ENCODE peak calls at places on chromosomes 2 and 18, in ten cellular contexts. One of them, this sample, is unnamed.

GRCh38 chr18:63213331-63213900 is 106.2 kb downstream of the BCL2 start:
- DNase-seq in sigmoid colon: no peak
- DNase-seq in vagina: no peak
- DNase-seq in lower leg skin: no peak
- DNase-seq in transverse colon: no peak
- DNase-seq in A549: no peak
- DNase-seq in HepG2: no peak
- DNase-seq in body of pancreas: no peak
- DNase-seq in H54: no peak
- DNase-seq in heart left ventricle: no peak
- DNase-seq in this sample: peak; percentile 54

GRCh38 chr2:186757009-186757408 is 63.1 kb downstream of the FAM171B start:
- DNase-seq in sigmoid colon: no peak
- DNase-seq in vagina: no peak
- DNase-seq in body of pancreas: no peak
- DNase-seq in lower leg skin: no peak
- DNase-seq in heart left ventricle: no peak
- DNase-seq in transverse colon: no peak
- DNase-seq in HepG2: no peak
- DNase-seq in H54: no peak
- DNase-seq in A549: no peak
- DNase-seq in this sample: no peak

GRCh38 chr2:134206573-134206972 is 47.3 kb upstream of the MGAT5 start:
- DNase-seq in HepG2: no peak
- DNase-seq in sigmoid colon: no peak
- DNase-seq in lower leg skin: no peak
- DNase-seq in body of pancreas: peak; percentile 44
- DNase-seq in vagina: no peak
- DNase-seq in A549: no peak
- DNase-seq in transverse colon: no peak
- DNase-seq in heart left ventricle: no peak
- DNase-seq in H54: peak; percentile 12
- DNase-seq in this sample: no peak

GRCh38 chr2:136932700-136933099 is 167.4 kb downstream of the THSD7B start:
- DNase-seq in A549: peak; percentile 13
- DNase-seq in sigmoid colon: no peak
- DNase-seq in lower leg skin: no peak
- DNase-seq in heart left ventricle: no peak
- DNase-seq in HepG2: peak; percentile 30
- DNase-seq in transverse colon: no peak
- DNase-seq in body of pancreas: no peak
- DNase-seq in vagina: no peak
- DNase-seq in H54: peak; percentile 2
- DNase-seq in this sample: peak; percentile 17

GRCh38 chr18:10379511-10379910 is 74.9 kb upstream of the APCDD1 start:
- DNase-seq in body of pancreas: no peak
- DNase-seq in A549: no peak
- DNase-seq in H54: no peak
- DNase-seq in lower leg skin: no peak
- DNase-seq in sigmoid colon: no peak
- DNase-seq in vagina: no peak
- DNase-seq in heart left ventricle: no peak
- DNase-seq in transverse colon: no peak
- DNase-seq in HepG2: no peak
- DNase-seq in this sample: no peak

GRCh38 chr2:175837046-175837445 is 165.0 kb downstream of the LNPK start:
- DNase-seq in lower leg skin: peak; percentile 23
- DNase-seq in heart left ventricle: no peak
- DNase-seq in A549: no peak
- DNase-seq in vagina: no peak
- DNase-seq in transverse colon: no peak
- DNase-seq in HepG2: no peak
- DNase-seq in body of pancreas: no peak
- DNase-seq in sigmoid colon: no peak
- DNase-seq in H54: peak; percentile 45
- DNase-seq in this sample: no peak

GRCh38 chr2:234490239-234491074 is 6.4 kb downstream of the ARL4C start:
- DNase-seq in H54: no peak
- DNase-seq in body of pancreas: no peak
- DNase-seq in lower leg skin: no peak
- DNase-seq in heart left ventricle: no peak
- DNase-seq in vagina: no peak
- DNase-seq in transverse colon: no peak
- DNase-seq in sigmoid colon: no peak
- DNase-seq in A549: no peak
- DNase-seq in HepG2: no peak
- DNase-seq in this sample: no peak

GRCh38 chr2:168470188-168470879 is 14.3 kb downstream of the CERS6 start:
- DNase-seq in sigmoid colon: no peak
- DNase-seq in lower leg skin: no peak
- DNase-seq in HepG2: no peak
- DNase-seq in transverse colon: no peak
- DNase-seq in A549: no peak
- DNase-seq in heart left ventricle: no peak
- DNase-seq in H54: no peak
- DNase-seq in body of pancreas: no peak
- DNase-seq in vagina: no peak
- DNase-seq in this sample: no peak

GRCh38 chr2:86788881-86789686 is 1.6 kb downstream of the CD8A start:
- DNase-seq in HepG2: no peak
- DNase-seq in A549: peak; percentile 13
- DNase-seq in lower leg skin: no peak
- DNase-seq in heart left ventricle: no peak
- DNase-seq in body of pancreas: no peak
- DNase-seq in transverse colon: no peak
- DNase-seq in H54: no peak
- DNase-seq in sigmoid colon: no peak
- DNase-seq in vagina: no peak
- DNase-seq in this sample: peak; percentile 14

GRCh38 chr18:7626922-7627440 is 59.9 kb downstream of the PTPRM start:
- DNase-seq in vagina: no peak
- DNase-seq in body of pancreas: no peak
- DNase-seq in transverse colon: no peak
- DNase-seq in heart left ventricle: no peak
- DNase-seq in HepG2: peak; percentile 93
- DNase-seq in sigmoid colon: no peak
- DNase-seq in lower leg skin: no peak
- DNase-seq in H54: peak; percentile 62
- DNase-seq in A549: peak; percentile 66
- DNase-seq in this sample: no peak

GRCh38 chr2:101706819-101707177 is 9.3 kb downstream of the MAP4K4 start:
- DNase-seq in heart left ventricle: no peak
- DNase-seq in HepG2: no peak
- DNase-seq in body of pancreas: no peak
- DNase-seq in A549: no peak
- DNase-seq in sigmoid colon: no peak
- DNase-seq in vagina: no peak
- DNase-seq in transverse colon: no peak
- DNase-seq in H54: no peak
- DNase-seq in lower leg skin: no peak
- DNase-seq in this sample: no peak

GRCh38 chr18:44520981-44521672 is 159.6 kb upstream of the SETBP1 start:
- DNase-seq in lower leg skin: no peak
- DNase-seq in HepG2: no peak
- DNase-seq in transverse colon: no peak
- DNase-seq in vagina: no peak
- DNase-seq in heart left ventricle: no peak
- DNase-seq in H54: no peak
- DNase-seq in sigmoid colon: no peak
- DNase-seq in body of pancreas: no peak
- DNase-seq in A549: no peak
- DNase-seq in this sample: no peak

GRCh38 chr18:40851014-40851429 is 1104.0 kb upstream of the PIK3C3 start:
- DNase-seq in lower leg skin: no peak
- DNase-seq in transverse colon: no peak
- DNase-seq in A549: no peak
- DNase-seq in HepG2: no peak
- DNase-seq in heart left ventricle: no peak
- DNase-seq in vagina: no peak
- DNase-seq in H54: no peak
- DNase-seq in body of pancreas: no peak
- DNase-seq in sigmoid colon: no peak
- DNase-seq in this sample: no peak

GRCh38 chr18:31066267-31066666 is 23.7 kb upstream of the DSC3 start:
- DNase-seq in body of pancreas: no peak
- DNase-seq in HepG2: no peak
- DNase-seq in vagina: no peak
- DNase-seq in heart left ventricle: no peak
- DNase-seq in lower leg skin: no peak
- DNase-seq in A549: no peak
- DNase-seq in sigmoid colon: no peak
- DNase-seq in H54: no peak
- DNase-seq in transverse colon: no peak
- DNase-seq in this sample: no peak

GRCh38 chr2:120559401-120559800 is 176.3 kb upstream of the GLI2 start:
- DNase-seq in A549: no peak
- DNase-seq in body of pancreas: no peak
- DNase-seq in lower leg skin: no peak
- DNase-seq in HepG2: no peak
- DNase-seq in vagina: no peak
- DNase-seq in transverse colon: no peak
- DNase-seq in heart left ventricle: no peak
- DNase-seq in H54: peak; percentile 65
- DNase-seq in sigmoid colon: no peak
- DNase-seq in this sample: no peak

DNA sequence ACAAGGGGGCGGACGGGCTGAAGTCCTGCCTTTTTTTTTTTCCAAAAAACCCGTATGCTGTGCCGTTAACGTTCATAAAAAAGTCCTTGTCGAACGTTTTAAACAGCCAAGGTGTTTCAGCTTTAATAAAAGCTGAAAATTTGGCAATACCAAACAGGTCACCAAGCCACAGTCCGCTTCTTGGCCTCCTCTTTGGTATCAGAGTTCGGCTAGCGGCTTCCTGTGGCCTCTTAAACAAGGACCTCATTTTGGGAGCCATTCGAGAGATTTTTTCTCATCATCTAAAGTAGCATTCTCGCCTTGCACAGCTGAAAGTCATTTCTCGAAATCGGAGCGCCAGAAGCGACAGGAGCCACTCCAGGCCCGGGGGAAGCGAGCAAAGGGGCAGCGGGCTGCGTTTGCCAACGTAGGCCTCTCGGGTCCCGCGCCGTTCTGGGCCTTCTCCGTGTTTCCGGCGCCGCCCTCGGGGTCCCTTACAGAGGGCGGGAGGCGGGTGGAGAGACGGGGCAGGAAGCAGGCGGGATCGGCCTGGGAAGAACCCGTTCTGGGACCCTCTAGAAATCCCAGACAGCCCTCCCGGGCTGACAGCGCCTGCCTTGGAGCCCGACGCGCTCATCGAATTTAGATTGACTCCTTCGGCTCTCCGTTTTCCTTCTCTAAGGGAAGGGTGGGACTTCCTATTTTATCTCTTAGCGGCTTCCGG is 560 bp upstream of the ZNF407 start:
- DNase-seq in H54: no peak
- DNase-seq in A549: peak; percentile 72
- DNase-seq in transverse colon: peak; percentile 76
- DNase-seq in vagina: no peak
- DNase-seq in HepG2: peak; percentile 5
- DNase-seq in heart left ventricle: peak; percentile 85
- DNase-seq in sigmoid colon: peak; percentile 87
- DNase-seq in body of pancreas: peak; percentile 58
- DNase-seq in lower leg skin: peak; percentile 37
- DNase-seq in this sample: peak; percentile 93
- TF ChIP-seq POLR2A in H54: no peak
- TF ChIP-seq POLR2A in A549: no peak
- TF ChIP-seq POLR2A in transverse colon: no peak
- TF ChIP-seq POLR2A in vagina: no peak
- TF ChIP-seq POLR2A in HepG2: no peak
- TF ChIP-seq POLR2A in heart left ventricle: no peak
- TF ChIP-seq POLR2A in sigmoid colon: no peak
- TF ChIP-seq POLR2A in body of pancreas: no peak
- TF ChIP-seq POLR2A in lower leg skin: no peak
- TF ChIP-seq POLR2A in this sample: no peak

DNA sequence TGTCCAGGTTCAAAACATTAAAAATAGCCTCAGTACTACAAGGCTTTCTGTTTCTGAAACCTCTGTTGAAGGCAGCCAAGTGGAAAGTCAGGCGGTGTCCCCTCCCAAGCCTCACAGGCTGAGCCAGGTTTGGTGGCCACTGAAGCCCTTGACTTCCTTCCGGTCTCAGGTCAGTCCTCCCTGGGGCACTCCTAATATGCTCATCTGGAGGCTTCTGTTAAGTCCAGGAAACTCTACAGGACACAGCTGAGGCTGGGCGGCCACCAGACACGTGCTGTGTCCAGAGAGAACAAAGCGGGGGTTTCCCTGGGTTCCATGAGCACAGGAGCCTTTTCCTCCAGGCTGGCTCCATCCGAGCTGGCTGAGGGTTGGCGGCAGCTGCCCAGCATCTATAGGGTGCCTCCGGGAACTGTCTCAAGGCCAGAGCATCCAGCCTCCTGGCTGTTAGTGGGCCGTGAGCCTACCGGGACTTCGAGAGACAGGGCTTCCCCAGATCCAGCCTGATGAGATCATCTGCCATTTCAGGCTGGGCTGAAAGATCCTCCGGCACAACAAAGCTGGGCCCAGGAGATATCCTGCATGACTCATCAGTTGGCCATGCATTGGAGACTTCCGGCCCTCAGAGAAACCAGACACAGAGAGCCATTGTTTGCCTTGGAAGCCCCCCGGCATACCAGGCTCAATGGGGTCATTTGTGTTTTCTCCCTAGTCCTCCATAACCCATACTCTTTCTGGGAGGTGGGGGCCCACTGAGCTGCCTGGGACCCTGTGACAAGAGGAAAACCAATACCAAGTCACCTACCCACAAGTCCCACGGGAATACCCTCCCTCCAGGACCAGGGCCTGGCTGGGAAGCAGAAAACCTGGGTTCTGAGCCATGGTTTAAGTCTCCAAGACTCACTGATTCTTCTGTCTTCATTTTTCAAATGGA is 71.7 kb downstream of the HS1BP3 start:
- DNase-seq in HepG2: peak; percentile 100
- DNase-seq in A549: peak; percentile 93
- DNase-seq in sigmoid colon: peak; percentile 93
- DNase-seq in transverse colon: peak; percentile 58
- DNase-seq in body of pancreas: peak; percentile 67
- DNase-seq in lower leg skin: peak; percentile 84
- DNase-seq in vagina: no peak
- DNase-seq in H54: peak; percentile 79
- DNase-seq in heart left ventricle: peak; percentile 78
- DNase-seq in this sample: peak; percentile 91
- TF ChIP-seq POLR2A in HepG2: peak; percentile 49
- TF ChIP-seq POLR2A in A549: no peak
- TF ChIP-seq POLR2A in sigmoid colon: no peak
- TF ChIP-seq POLR2A in transverse colon: no peak
- TF ChIP-seq POLR2A in body of pancreas: no peak
- TF ChIP-seq POLR2A in lower leg skin: no peak
- TF ChIP-seq POLR2A in vagina: no peak
- TF ChIP-seq POLR2A in H54: no peak
- TF ChIP-seq POLR2A in heart left ventricle: peak; percentile 8
- TF ChIP-seq POLR2A in this sample: peak; percentile 35

GRCh38 chr2:24490674-24491625 is at the start of gene NCOA1:
- DNase-seq in vagina: no peak
- DNase-seq in H54: peak; percentile 89
- DNase-seq in heart left ventricle: peak; percentile 96
- DNase-seq in body of pancreas: peak; percentile 88
- DNase-seq in sigmoid colon: peak; percentile 95
- DNase-seq in lower leg skin: peak; percentile 86
- DNase-seq in transverse colon: peak; percentile 93
- DNase-seq in A549: peak; percentile 94
- DNase-seq in HepG2: peak; percentile 75
- DNase-seq in this sample: peak; percentile 97
- TF ChIP-seq POLR2A in vagina: no peak
- TF ChIP-seq POLR2A in H54: peak; percentile 79
- TF ChIP-seq POLR2A in heart left ventricle: peak; percentile 30
- TF ChIP-seq POLR2A in body of pancreas: peak; percentile 76
- TF ChIP-seq POLR2A in sigmoid colon: peak; percentile 47
- TF ChIP-seq POLR2A in lower leg skin: no peak
- TF ChIP-seq POLR2A in transverse colon: no peak
- TF ChIP-seq POLR2A in A549: peak; percentile 85
- TF ChIP-seq POLR2A in HepG2: peak; percentile 84
- TF ChIP-seq POLR2A in this sample: peak; percentile 44

GRCh38 chr2:34907812-34908211 is 1308.7 kb upstream of the FAM98A start:
- DNase-seq in heart left ventricle: no peak
- DNase-seq in transverse colon: no peak
- DNase-seq in HepG2: no peak
- DNase-seq in A549: no peak
- DNase-seq in vagina: no peak
- DNase-seq in sigmoid colon: no peak
- DNase-seq in H54: no peak
- DNase-seq in lower leg skin: no peak
- DNase-seq in body of pancreas: no peak
- DNase-seq in this sample: no peak
- TF ChIP-seq POLR2A in heart left ventricle: no peak
- TF ChIP-seq POLR2A in transverse colon: no peak
- TF ChIP-seq POLR2A in HepG2: no peak
- TF ChIP-seq POLR2A in A549: no peak
- TF ChIP-seq POLR2A in vagina: no peak
- TF ChIP-seq POLR2A in sigmoid colon: no peak
- TF ChIP-seq POLR2A in H54: no peak
- TF ChIP-seq POLR2A in lower leg skin: no peak
- TF ChIP-seq POLR2A in body of pancreas: no peak
- TF ChIP-seq POLR2A in this sample: no peak

This sample was measured in erythroblast.